ENCODE peak calls at places on chromosome 1, in ten cellular contexts. Y is neural progenitor cell, L is amniotic stem cell, G is breast epithelium, J is fibroblast of pulmonary artery, X is hippocampal formation, N is NCI-H2081, U is colonic mucosa, S is aorta, H is cerebellar cortex. C is an unnamed sample.

GRCh38 chr1:39671793-39672550 is at the start of gene NT5C1A:
- DNase-seq in L (no peak), G (no peak), U (no peak), N (no peak), H (peak), S (peak), Y (peak), J (no peak), X (peak), C (no peak)

GRCh38 chr1:13922440-13922839 is 222.5 kb downstream of the PRDM2 start:
- DNase-seq in X (no peak), Y (no peak), U (no peak), S (no peak), L (no peak), H (no peak), N (no peak), J (no peak), G (no peak), C (no peak)

GRCh38 chr1:208007938-208008342 is 97.0 kb upstream of the CD34 start:
- DNase-seq in L (peak), U (no peak), J (peak), Y (no peak), G (no peak), N (no peak), H (no peak), X (no peak), S (no peak), C (no peak)

GRCh38 chr1:161266836-161267235 is 8.3 kb downstream of the PCP4L1 start:
- DNase-seq in G (no peak), U (no peak), L (no peak), H (no peak), S (no peak), X (no peak), J (no peak), Y (no peak), N (no peak), C (no peak)

GRCh38 chr1:93775224-93775623 is 93.6 kb upstream of the BCAR3 start:
- DNase-seq in X (no peak), L (no peak), H (no peak), S (no peak), U (no peak), N (no peak), G (no peak), J (no peak), Y (no peak), C (no peak)

GRCh38 chr1:18645172-18646090 is 14.8 kb downstream of the PAX7 start:
- DNase-seq in S (no peak), U (no peak), L (no peak), Y (peak), J (no peak), G (no peak), X (no peak), H (no peak), N (no peak), C (no peak)

GRCh38 chr1:116377564-116378529 is 4.8 kb downstream of the ATP1A1 start:
- DNase-seq in H (peak), X (peak), N (no peak), S (peak), L (peak), Y (no peak), G (no peak), U (peak), J (peak), C (peak)

GRCh38 chr1:202193614-202194327 is at the start of gene LGR6:
- DNase-seq in N (no peak), S (no peak), J (no peak), Y (peak), H (no peak), G (no peak), U (no peak), X (no peak), L (no peak), C (no peak)

GRCh38 chr1:206829875-206830274 is 35.5 kb upstream of the IL20 start:
- DNase-seq in L (no peak), U (peak), X (no peak), J (no peak), Y (no peak), G (no peak), S (no peak), N (no peak), H (no peak), C (no peak)

GRCh38 chr1:156623946-156624813 is 5.0 kb downstream of the HAPLN2 start:
- DNase-seq in X (no peak), U (peak), Y (peak), N (peak), J (peak), S (peak), G (peak), L (no peak), H (peak), C (no peak)

GRCh38 chr1:154351363-154352068 is 26.2 kb downstream of the ATP8B2 start:
- DNase-seq in H (no peak), L (no peak), S (no peak), U (peak), J (no peak), N (peak), Y (no peak), G (no peak), X (no peak), C (no peak)

GRCh38 chr1:237205400-237206064 is 163.5 kb downstream of the RYR2 start:
- DNase-seq in U (peak), N (no peak), G (no peak), S (peak), J (peak), H (peak), X (no peak), L (no peak), Y (no peak), C (no peak)

GRCh38 chr1:21820597-21821232 is 8.7 kb downstream of the LDLRAD2 start:
- DNase-seq in Y (no peak), X (no peak), U (no peak), H (no peak), L (no peak), G (no peak), N (no peak), J (no peak), S (no peak), C (no peak)

GRCh38 chr1:54284781-54285563 is 85.0 kb downstream of the MRPL37 start:
- DNase-seq in U (no peak), H (no peak), J (no peak), L (no peak), X (no peak), N (no peak), S (no peak), Y (no peak), G (no peak), C (no peak)

GRCh38 chr1:52919051-52919719 is 2.4 kb downstream of the ECHDC2 start:
- DNase-seq in L (no peak), X (no peak), U (no peak), J (no peak), S (no peak), G (no peak), H (no peak), N (no peak), Y (no peak), C (no peak)

C was measured in globus pallidus.